ENCODE peak calls at places on chromosomes 3 and 15, in four cellular contexts. N is GM12878, O is neural progenitor cell, J is GM23338. C is an unnamed sample.

GRCh38 chr3:11059090-11059798 is 66.7 kb downstream of the SLC6A1 start:
- DNase-seq in O (peak), J (peak), N (no peak), C (peak)

GRCh38 chr15:68615811-68616210 is 37.0 kb downstream of the CORO2B start:
- DNase-seq in O (no peak), N (no peak), J (no peak), C (no peak)

GRCh38 chr15:48936666-48937065 is 27.1 kb downstream of the SHC4 start:
- DNase-seq in J (no peak), O (no peak), N (no peak), C (no peak)

GRCh38 chr3:99561056-99561455 is 77.3 kb upstream of the COL8A1 start:
- DNase-seq in N (no peak), O (no peak), J (no peak), C (no peak)

GRCh38 chr3:17632401-17633100 is 109.9 kb downstream of the TBC1D5 start:
- DNase-seq in J (no peak), N (no peak), O (no peak), C (peak)

GRCh38 chr3:175274056-175274455 is 414.9 kb downstream of the NAALADL2 start:
- DNase-seq in O (no peak), N (peak), J (no peak), C (no peak)

GRCh38 chr3:21894459-21895083 is 143.6 kb upstream of the ZNF385D start:
- DNase-seq in O (peak), J (peak), N (no peak), C (peak)

GRCh38 chr15:58361291-58361759 is 70.5 kb upstream of the LIPC start:
- DNase-seq in O (no peak), J (no peak), N (no peak), C (peak)

GRCh38 chr3:52696830-52697621 is 8.6 kb downstream of the GLT8D1 start:
- DNase-seq in O (no peak), N (no peak), J (no peak), C (no peak)

GRCh38 chr3:46576899-46577298 is 10.8 kb upstream of the LRRC2 start:
- DNase-seq in O (peak), J (peak), N (no peak), C (no peak)

GRCh38 chr15:48049736-48050135 is 71.1 kb upstream of the SLC24A5 start:
- DNase-seq in J (no peak), N (no peak), O (no peak), C (no peak)

GRCh38 chr3:158167737-158168469 is 58.0 kb downstream of the RSRC1 start:
- DNase-seq in O (no peak), J (no peak), N (no peak), C (peak)

GRCh38 chr3:72810063-72810462 is 38.2 kb downstream of the SHQ1 start:
- DNase-seq in J (peak), O (peak), N (no peak), C (peak)

GRCh38 chr3:9552252-9552999 is 1.2 kb downstream of the LHFPL4 start:
- DNase-seq in O (peak), N (no peak), J (peak), C (peak)

GRCh38 chr3:11580645-11581044 is 63.1 kb downstream of the VGLL4 start:
- DNase-seq in O (no peak), N (no peak), J (no peak), C (no peak)

GRCh38 chr3:134794323-134794722 is 737 bp upstream of the EPHB1 start:
- DNase-seq in J (no peak), O (no peak), N (no peak), C (no peak)

GRCh38 chr3:41684802-41685740 is 276.8 kb downstream of the ULK4 start:
- DNase-seq in J (no peak), N (no peak), O (peak), C (no peak)

GRCh38 chr3:134054231-134054630 is 24.5 kb upstream of the SLCO2A1 start:
- DNase-seq in J (no peak), O (no peak), N (no peak), C (peak)

GRCh38 chr3:25648107-25648535 is 16.6 kb downstream of the TOP2B start:
- DNase-seq in N (peak), J (peak), O (peak), C (peak)

GRCh38 chr3:28348286-28348636 is 260 bp upstream of the ZCWPW2 start:
- DNase-seq in N (no peak), O (no peak), J (no peak), C (no peak)

GRCh38 chr15:42364529-42364928 is 5.2 kb downstream of the CAPN3 start:
- DNase-seq in N (no peak), O (no peak), J (no peak), C (no peak)

GRCh38 chr3:13546667-13547171 is 2.2 kb upstream of the FBLN2 start:
- DNase-seq in O (peak), J (no peak), N (no peak), C (peak)

GRCh38 chr3:37666618-37667017 is 195.1 kb upstream of the CTDSPL start:
- DNase-seq in J (no peak), N (no peak), O (no peak), C (no peak)

GRCh38 chr3:37667359-37667758 is 194.3 kb upstream of the CTDSPL start:
- DNase-seq in N (no peak), J (no peak), O (no peak), C (no peak)

GRCh38 chr3:37671000-37671483 is 190.6 kb upstream of the CTDSPL start:
- DNase-seq in J (no peak), N (no peak), O (peak), C (no peak)

GRCh38 chr3:37668431-37668830 is 193.2 kb upstream of the CTDSPL start:
- DNase-seq in J (no peak), O (no peak), N (no peak), C (no peak)

GRCh38 chr3:37668831-37669610 is 192.7 kb upstream of the CTDSPL start:
- DNase-seq in J (no peak), O (no peak), N (no peak), C (no peak)
- H3K4me2 ChIP-seq in J (no peak), O (no peak), N (no peak), C (no peak)

DNA sequence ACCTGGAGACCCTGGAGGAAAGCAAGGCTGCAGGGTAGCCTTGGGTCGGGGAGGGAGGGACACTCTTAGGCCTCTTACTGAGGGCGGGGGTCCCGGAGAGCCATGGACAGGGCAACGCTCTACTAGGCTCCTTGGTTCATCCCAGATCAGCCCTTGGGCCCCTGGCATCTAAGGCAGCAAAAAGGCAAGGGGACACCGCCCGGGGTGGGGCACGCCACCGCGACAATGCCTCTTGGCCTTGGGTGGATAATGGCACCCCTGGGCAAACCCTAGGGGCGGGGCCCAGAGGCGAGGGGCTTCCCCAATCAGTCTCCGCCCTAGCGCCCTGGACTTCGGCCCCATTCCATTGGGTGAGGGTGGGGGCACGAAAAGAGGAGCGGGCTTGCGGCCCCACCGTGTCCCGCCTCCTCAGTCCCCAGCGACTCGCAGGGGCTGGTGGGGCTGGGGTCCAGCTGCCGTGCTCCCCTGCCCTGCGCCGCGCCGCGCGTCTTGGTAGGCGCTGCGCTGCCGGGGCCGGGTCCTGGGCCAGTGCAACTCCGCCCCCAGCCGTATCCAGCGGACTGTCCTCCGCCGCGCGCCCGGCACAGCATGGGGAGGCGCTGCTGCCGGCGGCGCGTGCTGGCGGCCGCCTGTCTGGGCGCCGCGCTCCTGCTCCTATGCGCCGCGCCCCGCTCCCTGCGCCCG is at the start of gene CHST13:
- DNase-seq in J (peak), O (peak), N (no peak), C (peak)
- H3K4me3 ChIP-seq in J (peak), O (peak), N (no peak), C (peak)

GRCh38 chr3:23884481-23884880 is 32.3 kb downstream of the NKIRAS1 start:
- DNase-seq in J (peak), N (no peak), O (no peak), C (no peak)
- TF ChIP-seq CTCF in J (peak), N (no peak), O (peak), C (peak)

DNA sequence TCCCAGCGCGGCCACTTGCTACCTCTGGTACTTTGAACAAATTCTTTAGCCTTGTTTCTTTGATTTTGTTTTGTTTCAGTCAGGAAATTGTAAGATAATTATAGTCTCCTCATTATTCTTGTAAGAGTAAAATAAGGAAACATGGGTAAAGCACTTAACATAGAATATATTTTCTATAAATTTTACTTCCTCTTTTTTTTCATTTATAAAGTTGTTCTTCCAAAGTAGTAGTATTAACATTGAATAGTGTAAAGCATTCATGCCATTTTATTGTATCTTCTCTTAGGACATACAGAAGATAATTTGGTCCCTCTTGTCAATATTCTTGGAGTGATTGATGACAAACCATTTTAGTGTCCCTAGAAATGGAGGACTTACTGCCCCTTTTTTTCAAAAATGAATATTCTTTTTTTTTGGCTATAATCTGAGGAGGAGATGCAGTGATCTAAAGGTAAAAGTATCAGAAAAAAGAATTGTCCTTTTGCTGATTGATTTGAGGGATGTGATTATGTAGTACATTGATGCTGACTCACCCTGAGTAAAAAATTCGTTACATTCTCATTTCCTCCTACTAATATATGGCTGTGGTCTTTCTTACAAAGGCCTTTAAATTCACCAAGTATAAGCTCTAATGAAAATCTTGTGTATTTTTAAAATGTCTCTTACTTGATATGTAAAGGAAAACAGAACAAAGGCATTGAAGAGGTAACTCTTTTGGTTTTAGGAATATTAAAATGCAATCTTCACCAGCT is 51.0 kb downstream of the ALCAM start:
- DNase-seq in N (no peak), O (no peak), J (no peak), C (no peak)
- H3K4me2 ChIP-seq in N (peak), O (no peak), J (no peak), C (no peak)

DNA sequence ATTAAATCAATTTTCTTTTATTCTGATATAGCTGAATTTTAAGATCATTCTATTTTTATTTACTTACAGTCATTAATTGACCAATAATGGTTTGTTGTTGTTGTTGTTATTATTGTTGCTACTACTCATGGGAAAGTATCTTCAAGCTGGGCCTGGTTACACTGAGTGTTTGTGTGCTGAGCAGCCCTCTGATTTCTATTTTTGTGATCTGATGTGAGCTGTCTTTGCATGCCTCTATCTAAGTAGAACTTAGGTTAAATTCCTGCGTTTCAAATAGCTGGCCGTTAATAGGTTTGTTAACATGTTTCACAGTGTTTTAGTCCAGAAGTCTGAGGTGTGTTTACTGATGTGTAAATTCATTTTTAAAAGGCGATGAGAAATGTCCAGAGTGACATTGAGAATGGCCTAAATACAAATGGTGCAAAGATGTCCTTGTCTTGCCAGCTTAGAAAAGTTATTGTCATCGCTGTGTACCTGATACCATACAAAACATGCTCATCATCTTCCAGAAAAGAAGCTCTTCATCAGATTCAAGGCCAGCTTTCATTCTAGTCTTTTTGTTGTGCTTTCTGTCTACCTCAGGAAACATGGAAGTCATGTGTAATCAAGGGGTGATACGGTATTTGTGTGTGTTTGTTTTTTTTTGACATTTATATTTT is 15.8 kb downstream of the ARIH2 start:
- DNase-seq in O (no peak), N (no peak), J (no peak), C (no peak)
- H3K4me3 ChIP-seq in O (no peak), N (no peak), J (no peak), C (no peak)